ENCODE peak calls at places on chromosome 12, in eight cellular contexts. F is heart left ventricle, R is A549, P is pancreas, X is testis, A is hepatocyte, L is lung, N is uterus. V is an unnamed sample.

GRCh38 chr12:89236748-89237428 is 115.4 kb downstream of the DUSP6 start:
- DNase-seq in F (no peak), R (no peak), P (no peak), X (no peak), A (no peak), L (no peak), N (no peak), V (no peak)

GRCh38 chr12:28869197-28869596 is 279.9 kb upstream of the FAR2 start:
- DNase-seq in F (no peak), R (no peak), P (no peak), X (no peak), A (peak; percentile 18), L (no peak), N (no peak), V (no peak)

GRCh38 chr12:85825751-85826150 is 10.5 kb downstream of the RASSF9 start:
- DNase-seq in F (no peak), R (no peak), P (no peak), X (no peak), A (no peak), L (no peak), N (no peak), V (no peak)

GRCh38 chr12:8563383-8563782 is 22.7 kb upstream of the CLEC4E start:
- DNase-seq in F (no peak), R (no peak), P (no peak), X (no peak), A (no peak), L (no peak), N (no peak), V (no peak)

GRCh38 chr12:96094201-96094600 is 58.8 kb upstream of the LTA4H start:
- DNase-seq in F (peak; percentile 39), R (no peak), P (no peak), X (no peak), A (no peak), L (no peak), N (no peak), V (peak; percentile 23)

GRCh38 chr12:92473564-92473963 is 229.2 kb upstream of the PLEKHG7 start:
- DNase-seq in F (no peak), R (no peak), P (no peak), X (no peak), A (no peak), L (no peak), N (no peak), V (no peak)

GRCh38 chr12:109461846-109462766 is 15.0 kb downstream of the KCTD10 start:
- DNase-seq in F (peak; percentile 87), R (peak; percentile 27), P (no peak), X (peak; percentile 74), A (peak; percentile 83), L (peak; percentile 83), N (peak; percentile 90), V (peak; percentile 64)

GRCh38 chr12:82896979-82897378 is 210.3 kb downstream of the TMTC2 start:
- DNase-seq in F (no peak), R (peak; percentile 28), P (no peak), X (no peak), A (peak; percentile 71), L (no peak), N (no peak), V (no peak)

GRCh38 chr12:112408621-112409020 is 784 bp downstream of the RPL6 start:
- DNase-seq in F (no peak), R (no peak), P (no peak), X (no peak), A (no peak), L (no peak), N (no peak), V (no peak)

GRCh38 chr12:76035045-76035444 is 3.5 kb upstream of the PHLDA1 start:
- DNase-seq in F (no peak), R (no peak), P (no peak), X (no peak), A (no peak), L (no peak), N (no peak), V (no peak)

DNA sequence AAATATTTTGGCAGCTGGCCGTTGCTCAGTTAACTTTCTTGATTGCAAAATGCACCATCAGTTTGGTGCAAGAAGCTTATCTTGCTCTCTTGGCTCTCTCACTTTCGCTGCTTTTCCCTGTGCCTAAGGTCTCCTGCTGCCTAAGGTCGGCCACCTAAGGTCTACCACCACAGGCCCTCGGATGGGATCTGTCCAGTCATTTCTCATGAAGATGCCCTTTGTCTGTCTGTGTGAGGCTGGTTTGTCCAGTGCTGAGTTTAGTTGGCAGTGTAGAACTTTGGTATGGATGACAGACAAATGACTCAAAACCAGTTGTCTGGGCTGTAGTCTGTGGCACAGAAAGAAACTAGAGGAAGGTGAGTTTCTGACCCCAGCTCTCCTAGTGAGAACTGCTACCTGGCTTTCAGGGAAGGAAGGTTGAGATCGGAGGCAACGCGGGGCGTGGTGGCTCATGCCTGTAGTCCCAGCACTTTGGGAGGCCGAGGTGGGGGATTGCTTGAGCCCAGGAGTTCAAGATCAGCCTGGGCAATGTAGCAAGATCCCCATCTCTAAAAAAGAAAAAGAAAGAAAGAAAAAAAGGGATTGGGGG is 2.6 kb downstream of the MLXIP start:
- DNase-seq in F (no peak), R (no peak), P (no peak), X (no peak), A (no peak), L (no peak), N (peak; percentile 36), V (no peak)
- H3K4me1 ChIP-seq in F (peaks cover 26% of the 10 kb centered on the region), R (peaks cover 42% of the 10 kb centered on the region), P (peaks cover 14% of the 10 kb centered on the region), X (peaks cover 32% of the 10 kb centered on the region), A (peaks cover 41% of the 10 kb centered on the region), L (peaks cover 15% of the 10 kb centered on the region), N (peaks cover 5% of the 10 kb centered on the region), V (peaks cover 3% of the 10 kb centered on the region)

DNA sequence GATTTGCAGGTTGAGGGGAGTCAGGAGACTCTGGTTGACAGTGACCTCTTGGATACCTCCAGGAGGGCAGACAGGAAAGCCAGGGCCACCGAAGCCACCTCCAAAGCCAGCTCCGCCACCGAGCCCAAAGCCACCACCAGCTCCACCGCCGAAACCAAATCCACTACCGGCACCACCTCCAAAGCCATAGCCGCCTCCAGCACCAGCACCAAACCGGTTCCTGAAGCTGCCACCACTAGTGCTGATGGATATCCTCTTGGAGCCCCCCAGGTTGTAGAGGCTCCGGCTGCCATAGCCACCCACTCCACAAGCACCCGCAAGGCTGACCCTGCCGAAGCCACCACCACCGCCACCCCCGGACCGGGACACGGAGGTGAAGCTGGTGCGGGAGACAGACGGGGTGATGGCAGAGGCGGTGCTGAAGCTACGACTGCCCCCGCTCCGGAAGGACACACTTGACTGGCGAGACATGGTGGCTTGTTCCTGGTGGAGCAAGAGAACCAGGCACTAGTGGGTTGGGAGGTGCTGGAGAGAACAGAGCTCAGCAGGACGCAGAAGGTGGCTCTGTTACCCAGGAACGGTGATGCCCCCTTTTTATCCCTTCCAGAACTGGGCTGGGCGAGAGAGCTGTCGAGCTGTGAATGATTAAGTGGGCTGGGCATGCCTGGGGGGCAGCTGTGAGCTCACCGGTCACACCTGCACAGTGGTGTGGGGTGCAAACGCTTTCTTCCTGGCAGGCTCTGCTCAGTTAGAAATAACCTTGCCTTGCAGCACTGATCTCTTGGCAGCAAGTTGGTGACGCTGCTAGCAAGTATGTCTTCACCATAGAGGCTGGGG is at the start of gene KRT5:
- DNase-seq in F (no peak), R (no peak), P (no peak), X (no peak), A (no peak), L (peak; percentile 28), N (no peak), V (no peak)
- H3K4me3 ChIP-seq in F (no peak within 1 kb of the TSS), R (no peak within 1 kb of the TSS), P (no peak within 1 kb of the TSS), X (no peak within 1 kb of the TSS), A (no peak within 1 kb of the TSS), L (no peak within 1 kb of the TSS), N (no peak within 1 kb of the TSS), V (no peak within 1 kb of the TSS)

GRCh38 chr12:119020377-119021360 is 39.3 kb downstream of the SRRM4 start:
- DNase-seq in F (peak; percentile 10), R (peak; percentile 6), P (no peak), X (peak; percentile 88), A (peak; percentile 49), L (peak; percentile 48), N (no peak), V (peak; percentile 44)
- TF ChIP-seq CTCF in F (peak; percentile 55), R (peak; percentile 27), P (peak; percentile 46), X (no peak), A (peak; percentile 48), L (no peak), N (no peak), V (peak; percentile 61)

GRCh38 chr12:12441051-12441807 is 84.4 kb downstream of the BORCS5 start:
- DNase-seq in F (no peak), R (no peak), P (no peak), X (no peak), A (no peak), L (no peak), N (no peak), V (no peak)
- H3K4me1 ChIP-seq in F (peaks cover 28% of the 10 kb centered on the region), R (peaks cover 67% of the 10 kb centered on the region), P (peaks cover 10% of the 10 kb centered on the region), X (peaks cover 16% of the 10 kb centered on the region), A (peaks cover 17% of the 10 kb centered on the region), L (peaks cover 31% of the 10 kb centered on the region), N (no peaks in the 10 kb centered on the region), V (peaks cover 3% of the 10 kb centered on the region)